ENCODE peak calls at places on chromosomes 7 and 10, in five cellular contexts. X, W, S, R and K are unnamed samples.

GRCh38 chr7:31059551-31059950 is 7.4 kb downstream of the ADCYAP1R1 start:
- DNase-seq in X (peak), W (no peak), S (no peak), R (no peak), K (no peak)

GRCh38 chr7:29289156-29290021 is 94.8 kb downstream of the CHN2 start:
- DNase-seq in X (no peak), W (no peak), S (peak), R (no peak), K (no peak)

GRCh38 chr7:139777304-139777890 is 401 bp downstream of the HIPK2 start:
- DNase-seq in X (no peak), W (peak), S (no peak), R (peak), K (peak)

GRCh38 chr10:95906675-95907453 is 911 bp upstream of the CC2D2B start:
- DNase-seq in X (peak), W (peak), S (peak), R (peak), K (no peak)

GRCh38 chr10:101120884-101121660 is 10.0 kb upstream of the TLX1 start:
- DNase-seq in X (no peak), W (no peak), S (peak), R (peak), K (peak)

GRCh38 chr10:77943086-77943901 is 16.7 kb upstream of the DLG5 start:
- DNase-seq in X (no peak), W (no peak), S (no peak), R (no peak), K (no peak)

GRCh38 chr7:28625446-28625845 is 213.1 kb downstream of the CREB5 start:
- DNase-seq in X (no peak), W (no peak), S (no peak), R (no peak), K (no peak)

GRCh38 chr7:158343936-158344455 is 243.6 kb downstream of the PTPRN2 start:
- DNase-seq in X (peak), W (no peak), S (no peak), R (no peak), K (no peak)

GRCh38 chr7:73901231-73901822 is 40.4 kb downstream of the TMEM270 start:
- DNase-seq in X (no peak), W (no peak), S (no peak), R (no peak), K (peak)

GRCh38 chr10:100802196-100802595 is 56.8 kb downstream of the PAX2 start:
- DNase-seq in X (no peak), W (no peak), S (no peak), R (no peak), K (no peak)

GRCh38 chr10:88234332-88234731 is 348.8 kb downstream of the RNLS start:
- DNase-seq in X (no peak), W (no peak), S (no peak), R (no peak), K (no peak)

GRCh38 chr10:130814610-130815009 is 496.9 kb downstream of the TCERG1L start:
- DNase-seq in X (no peak), W (no peak), S (no peak), R (no peak), K (no peak)

GRCh38 chr7:155665957-155666287 is 21.5 kb downstream of the RBM33 start:
- DNase-seq in X (no peak), W (no peak), S (no peak), R (no peak), K (no peak)

DNA sequence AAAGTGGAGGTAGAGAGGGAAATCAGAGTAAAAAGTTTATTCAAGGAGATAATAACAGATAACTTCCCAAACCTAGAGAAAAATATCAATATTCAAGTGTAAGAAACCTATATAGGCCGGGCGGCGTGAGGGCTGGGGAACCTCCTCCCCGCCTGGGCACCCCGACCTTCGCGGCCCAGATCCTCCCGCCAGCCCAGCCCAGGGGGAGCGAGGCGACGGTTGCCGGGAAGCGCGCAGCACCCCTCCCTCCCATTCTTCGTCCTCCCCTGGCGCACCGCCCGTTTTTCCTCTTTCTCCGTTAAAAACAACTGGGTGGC is 32.4 kb upstream of the SFTPD start:
- DNase-seq in X (peak), W (no peak), S (no peak), R (no peak), K (no peak)
- H3K4me3 ChIP-seq in X (peak), W (peak), S (peak), R (peak), K (peak)

GRCh38 chr7:88344956-88345832 is 38.5 kb upstream of the STEAP4 start:
- DNase-seq in X (peak), W (peak), S (no peak), R (no peak), K (no peak)
- TF ChIP-seq CTCF in X (peak), W (peak), S (no peak), R (no peak), K (no peak)

GRCh38 chr10:110511734-110512449 is 14.2 kb downstream of the DUSP5 start:
- DNase-seq in X (no peak), W (no peak), S (no peak), R (peak), K (no peak)

GRCh38 chr10:110513949-110514348 is 16.2 kb downstream of the DUSP5 start:
- DNase-seq in X (no peak), W (no peak), S (no peak), R (no peak), K (no peak)

GRCh38 chr10:110514848-110515247 is 17.1 kb downstream of the DUSP5 start:
- DNase-seq in X (no peak), W (no peak), S (no peak), R (no peak), K (no peak)

GRCh38 chr10:110510730-110511129 is 13.0 kb downstream of the DUSP5 start:
- DNase-seq in X (no peak), W (no peak), S (no peak), R (no peak), K (no peak)

GRCh38 chr10:110512461-110513187 is 14.9 kb downstream of the DUSP5 start:
- DNase-seq in X (no peak), W (no peak), S (no peak), R (peak), K (no peak)
- H3K27ac ChIP-seq in X (peak), W (no peak), S (no peak), R (peak), K (no peak)

DNA sequence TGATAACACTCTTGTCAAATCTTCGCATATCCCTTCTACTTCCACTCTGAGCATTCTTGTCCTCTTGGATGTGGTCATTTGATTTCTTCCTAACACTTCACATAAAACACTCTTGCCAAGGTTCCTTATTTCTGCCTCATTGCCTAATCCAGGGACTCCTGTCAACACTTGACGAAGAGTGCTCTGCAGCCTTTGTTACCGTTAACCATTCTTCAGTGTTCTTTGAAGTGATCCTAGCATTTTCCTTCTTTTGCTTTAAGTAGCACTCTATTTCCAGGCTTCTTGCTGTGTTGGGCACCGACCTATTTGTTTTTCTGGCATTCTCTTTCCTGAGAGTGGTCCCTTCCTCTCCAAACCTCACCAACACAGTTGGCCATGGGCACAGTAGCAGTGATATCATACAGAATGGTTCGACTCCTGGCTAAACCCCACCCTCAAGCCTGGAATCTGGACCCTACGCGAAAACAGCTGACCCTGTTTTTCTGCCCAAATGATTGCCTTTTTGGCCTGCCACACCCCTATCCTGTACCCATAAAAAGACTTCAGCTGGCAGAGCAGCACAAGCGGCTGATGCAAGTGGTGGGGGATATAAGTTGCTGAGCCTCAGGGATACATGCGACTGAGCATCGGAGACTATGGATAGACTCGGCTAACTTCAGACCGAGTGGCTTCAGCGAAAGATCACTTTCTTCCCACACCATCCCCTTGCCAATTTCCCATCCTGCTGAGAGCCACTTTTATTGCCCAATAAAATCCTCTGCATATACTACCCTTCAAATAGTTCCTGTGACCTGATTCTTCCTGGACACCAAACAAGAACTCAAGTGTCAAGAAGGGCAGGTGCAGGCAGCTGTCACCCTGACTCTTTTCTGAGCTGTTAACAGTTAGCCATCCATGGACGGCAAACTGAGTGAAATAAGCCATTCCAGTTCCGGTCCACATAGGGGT is 820.6 kb downstream of the CCSER2 start:
- DNase-seq in X (no peak), W (no peak), S (no peak), R (no peak), K (no peak)
- H3K4me3 ChIP-seq in X (no peak), W (no peak), S (no peak), R (no peak), K (no peak)

GRCh38 chr7:121327671-121328070 is 1.1 kb upstream of the WNT16 start:
- DNase-seq in X (no peak), W (no peak), S (no peak), R (no peak), K (no peak)

GRCh38 chr7:121328508-121329459 is at the start of gene WNT16:
- DNase-seq in X (no peak), W (peak), S (peak), R (no peak), K (no peak)

GRCh38 chr7:121331048-121331447 is 2.2 kb downstream of the WNT16 start:
- DNase-seq in X (no peak), W (no peak), S (no peak), R (no peak), K (no peak)

GRCh38 chr7:121330053-121330833 is 1.4 kb downstream of the WNT16 start:
- DNase-seq in X (no peak), W (peak), S (no peak), R (no peak), K (no peak)

GRCh38 chr7:121329460-121330052 is 756 bp downstream of the WNT16 start:
- DNase-seq in X (no peak), W (peak), S (peak), R (peak), K (no peak)
- TF ChIP-seq CTCF in X (no peak), W (no peak), S (no peak), R (peak), K (no peak)

GRCh38 chr10:73920084-73920483 is 9.2 kb downstream of the PLAU start:
- DNase-seq in X (peak), W (no peak), S (no peak), R (peak), K (no peak)
- H3K27ac ChIP-seq in X (peak), W (peak), S (peak), R (peak), K (peak)

DNA sequence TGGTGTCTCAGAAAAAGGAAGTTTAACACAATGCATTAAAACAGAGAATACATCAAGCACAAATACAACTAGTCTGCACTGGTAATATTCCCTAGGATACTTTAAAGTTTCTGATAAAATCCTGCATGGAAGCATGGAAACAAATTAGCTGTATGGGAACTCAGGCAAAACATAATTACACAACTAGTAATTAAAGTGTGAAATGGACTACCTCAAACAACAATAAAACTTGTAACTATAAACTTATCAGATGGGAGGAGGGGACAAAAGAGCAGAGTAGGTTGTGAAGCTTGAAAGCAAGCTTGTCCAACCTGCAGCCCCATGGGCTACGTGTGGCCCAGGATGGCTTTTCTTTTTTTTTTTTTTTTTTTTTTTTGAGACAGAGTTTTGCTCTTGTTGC is 98.9 kb downstream of the PARD3 start:
- DNase-seq in X (no peak), W (no peak), S (no peak), R (no peak), K (no peak)
- H3K4me3 ChIP-seq in X (no peak), W (no peak), S (no peak), R (no peak), K (no peak)

GRCh38 chr7:80940539-80941205 is 21.8 kb upstream of the SEMA3C start:
- DNase-seq in X (no peak), W (no peak), S (no peak), R (no peak), K (no peak)
- TF ChIP-seq CTCF in X (no peak), W (no peak), S (no peak), R (no peak), K (no peak)